ENCODE peak calls at places on chromosomes 4 and X, in six cellular contexts. One of them, this sample, is unnamed.

GRCh38 chr4:8181119-8181518 is 18.0 kb upstream of the SH3TC1 start:
- DNase-seq in HL-60: no peak
- DNase-seq in HepG2: no peak
- DNase-seq in SK-N-SH: no peak
- DNase-seq in GM12878: no peak
- DNase-seq in H1: no peak
- DNase-seq in this sample: no peak

GRCh38 chr4:75542824-75543223 is 13.0 kb upstream of the ODAPH start:
- DNase-seq in HL-60: no peak
- DNase-seq in HepG2: no peak
- DNase-seq in SK-N-SH: no peak
- DNase-seq in GM12878: no peak
- DNase-seq in H1: no peak
- DNase-seq in this sample: no peak

GRCh38 chr4:39963656-39964055 is 14.1 kb downstream of the PDS5A start:
- DNase-seq in HL-60: no peak
- DNase-seq in HepG2: no peak
- DNase-seq in SK-N-SH: no peak
- DNase-seq in GM12878: no peak
- DNase-seq in H1: no peak
- DNase-seq in this sample: no peak

GRCh38 chrX:39693298-39693697 is 404.5 kb downstream of the BCOR start:
- DNase-seq in HL-60: no peak
- DNase-seq in HepG2: no peak
- DNase-seq in SK-N-SH: peak; percentile 37
- DNase-seq in GM12878: no peak
- DNase-seq in H1: no peak
- DNase-seq in this sample: peak; percentile 87

GRCh38 chr4:80201326-80202151 is 4.2 kb downstream of the PRDM8 start:
- DNase-seq in HL-60: peak; percentile 79
- DNase-seq in HepG2: no peak
- DNase-seq in SK-N-SH: no peak
- DNase-seq in GM12878: no peak
- DNase-seq in H1: peak; percentile 54
- DNase-seq in this sample: no peak

GRCh38 chrX:100648601-100649417 is 4.8 kb downstream of the SRPX2 start:
- DNase-seq in HL-60: no peak
- DNase-seq in HepG2: peak; percentile 60
- DNase-seq in SK-N-SH: no peak
- DNase-seq in GM12878: no peak
- DNase-seq in H1: no peak
- DNase-seq in this sample: no peak

GRCh38 chr4:77994194-77994721 is 62.9 kb upstream of the FRAS1 start:
- DNase-seq in HL-60: no peak
- DNase-seq in HepG2: peak; percentile 84
- DNase-seq in SK-N-SH: peak; percentile 57
- DNase-seq in GM12878: no peak
- DNase-seq in H1: peak; percentile 57
- DNase-seq in this sample: peak; percentile 7

GRCh38 chr4:83679692-83680091 is 143.8 kb downstream of the GPAT3 start:
- DNase-seq in HL-60: no peak
- DNase-seq in HepG2: no peak
- DNase-seq in SK-N-SH: no peak
- DNase-seq in GM12878: no peak
- DNase-seq in H1: no peak
- DNase-seq in this sample: no peak

GRCh38 chr4:185879666-185880312 is 67.8 kb upstream of the SORBS2 start:
- DNase-seq in HL-60: no peak
- DNase-seq in HepG2: no peak
- DNase-seq in SK-N-SH: no peak
- DNase-seq in GM12878: no peak
- DNase-seq in H1: no peak
- DNase-seq in this sample: no peak

GRCh38 chrX:78548012-78548411 is 111.1 kb downstream of the RTL3 start:
- DNase-seq in HL-60: no peak
- DNase-seq in HepG2: no peak
- DNase-seq in SK-N-SH: no peak
- DNase-seq in GM12878: no peak
- DNase-seq in H1: no peak
- DNase-seq in this sample: no peak

GRCh38 chr4:85209161-85209560 is 242.7 kb upstream of the WDFY3 start:
- DNase-seq in HL-60: no peak
- DNase-seq in HepG2: no peak
- DNase-seq in SK-N-SH: no peak
- DNase-seq in GM12878: no peak
- DNase-seq in H1: no peak
- DNase-seq in this sample: no peak

GRCh38 chr4:158667651-158668198 is 4.0 kb downstream of the C4orf46 start:
- DNase-seq in HL-60: peak; percentile 39
- DNase-seq in HepG2: peak; percentile 49
- DNase-seq in SK-N-SH: peak; percentile 74
- DNase-seq in GM12878: no peak
- DNase-seq in H1: no peak
- DNase-seq in this sample: peak; percentile 45

GRCh38 chr4:69576251-69576877 is 63.1 kb downstream of the UGT2A2 start:
- DNase-seq in HL-60: no peak
- DNase-seq in HepG2: no peak
- DNase-seq in SK-N-SH: no peak
- DNase-seq in GM12878: no peak
- DNase-seq in H1: no peak
- DNase-seq in this sample: no peak

GRCh38 chr4:40976343-40976742 is 226.6 kb downstream of the NSUN7 start:
- DNase-seq in HL-60: no peak
- DNase-seq in HepG2: peak; percentile 57
- DNase-seq in SK-N-SH: peak; percentile 55
- DNase-seq in GM12878: no peak
- DNase-seq in H1: no peak
- DNase-seq in this sample: peak; percentile 32

GRCh38 chr4:141309864-141310263 is 89.2 kb downstream of the ZNF330 start:
- DNase-seq in HL-60: no peak
- DNase-seq in HepG2: no peak
- DNase-seq in SK-N-SH: no peak
- DNase-seq in GM12878: peak; percentile 35
- DNase-seq in H1: no peak
- DNase-seq in this sample: no peak

GRCh38 chr4:140281828-140282227 is 91.6 kb upstream of the SCOC start:
- DNase-seq in HL-60: no peak
- DNase-seq in HepG2: no peak
- DNase-seq in SK-N-SH: no peak
- DNase-seq in GM12878: no peak
- DNase-seq in H1: no peak
- DNase-seq in this sample: no peak

GRCh38 chrX:134936542-134936941 is 54.2 kb upstream of the SMIM10 start:
- DNase-seq in HL-60: no peak
- DNase-seq in HepG2: peak; percentile 58
- DNase-seq in SK-N-SH: no peak
- DNase-seq in GM12878: no peak
- DNase-seq in H1: no peak
- DNase-seq in this sample: no peak

GRCh38 chr4:128322311-128322710 is 34.7 kb upstream of the PGRMC2 start:
- DNase-seq in HL-60: no peak
- DNase-seq in HepG2: peak; percentile 45
- DNase-seq in SK-N-SH: no peak
- DNase-seq in GM12878: no peak
- DNase-seq in H1: no peak
- DNase-seq in this sample: no peak

GRCh38 chr4:2338754-2339457 is 77.0 kb upstream of the MXD4 start:
- DNase-seq in HL-60: no peak
- DNase-seq in HepG2: no peak
- DNase-seq in SK-N-SH: no peak
- DNase-seq in GM12878: no peak
- DNase-seq in H1: no peak
- DNase-seq in this sample: no peak

GRCh38 chr4:183757105-183757504 is 98.0 kb downstream of the TRAPPC11 start:
- DNase-seq in HL-60: no peak
- DNase-seq in HepG2: no peak
- DNase-seq in SK-N-SH: no peak
- DNase-seq in GM12878: no peak
- DNase-seq in H1: no peak
- DNase-seq in this sample: no peak

DNA sequence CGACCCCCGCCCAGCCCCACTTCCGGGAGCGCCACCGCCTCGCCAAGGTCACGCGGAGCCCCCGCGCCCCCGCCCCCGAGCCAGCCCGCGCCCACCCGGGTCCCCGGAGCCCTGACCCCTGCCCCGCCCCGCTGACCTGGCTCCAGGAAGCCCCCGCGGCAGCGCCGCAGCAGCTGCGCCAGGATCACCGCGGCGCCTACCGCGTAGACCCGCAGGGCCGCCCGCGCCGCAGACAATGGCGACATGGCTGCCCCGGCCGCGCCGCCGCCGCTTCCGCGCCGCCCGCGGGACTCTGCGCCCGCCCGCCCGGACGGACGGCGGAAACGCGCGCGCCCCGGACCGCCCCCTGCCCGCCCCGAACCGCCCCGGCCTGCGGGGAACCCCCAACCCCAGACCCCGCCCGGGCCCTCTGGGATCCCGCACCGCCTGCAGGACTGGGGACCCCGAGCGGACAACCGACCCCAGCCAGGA is at the start of the genes DHRSX and ZBED1:
- DNase-seq in HL-60: peak; percentile 15
- DNase-seq in HepG2: no peak
- DNase-seq in SK-N-SH: peak; percentile 90
- DNase-seq in GM12878: no peak
- DNase-seq in H1: peak; percentile 67
- DNase-seq in this sample: peak; percentile 57
- TF ChIP-seq GABPA in HL-60: no peak
- TF ChIP-seq GABPA in HepG2: no peak
- TF ChIP-seq GABPA in SK-N-SH: no peak
- TF ChIP-seq GABPA in GM12878: no peak
- TF ChIP-seq GABPA in H1: no peak
- TF ChIP-seq GABPA in this sample: peak; percentile 56

GRCh38 chrX:71604141-71604540 is 14.2 kb downstream of the CXCR3 start:
- DNase-seq in HL-60: no peak
- DNase-seq in HepG2: no peak
- DNase-seq in SK-N-SH: no peak
- DNase-seq in GM12878: no peak
- DNase-seq in H1: no peak
- DNase-seq in this sample: no peak
- TF ChIP-seq GABPA in HL-60: no peak
- TF ChIP-seq GABPA in HepG2: no peak
- TF ChIP-seq GABPA in SK-N-SH: no peak
- TF ChIP-seq GABPA in GM12878: no peak
- TF ChIP-seq GABPA in H1: no peak
- TF ChIP-seq GABPA in this sample: no peak

DNA sequence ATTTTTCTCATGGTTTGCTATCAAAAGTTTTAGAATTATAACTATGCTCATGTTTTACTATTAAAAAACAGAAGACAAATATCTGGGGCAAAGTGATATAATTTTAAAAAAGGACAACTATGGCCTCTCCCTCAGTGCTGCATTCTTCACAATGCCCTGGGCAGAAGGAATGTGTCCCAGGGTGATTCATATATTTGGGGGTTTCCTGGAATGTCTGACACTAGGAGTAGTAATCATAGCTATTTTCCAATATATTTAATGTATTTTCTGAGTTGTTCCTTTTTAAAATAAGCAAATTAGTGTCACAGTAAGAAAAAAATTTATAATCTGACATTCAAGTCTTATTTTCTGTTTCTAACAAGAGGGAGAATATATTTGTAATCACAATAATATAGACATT is 281.7 kb downstream of the UNC5C start:
- DNase-seq in HL-60: no peak
- DNase-seq in HepG2: no peak
- DNase-seq in SK-N-SH: no peak
- DNase-seq in GM12878: no peak
- DNase-seq in H1: no peak
- DNase-seq in this sample: no peak
- TF ChIP-seq GABPA in HL-60: no peak
- TF ChIP-seq GABPA in HepG2: no peak
- TF ChIP-seq GABPA in SK-N-SH: no peak
- TF ChIP-seq GABPA in GM12878: no peak
- TF ChIP-seq GABPA in H1: no peak
- TF ChIP-seq GABPA in this sample: no peak

GRCh38 chr4:5852806-5853205 is 40.1 kb downstream of the CRMP1 start:
- DNase-seq in HL-60: no peak
- DNase-seq in HepG2: no peak
- DNase-seq in SK-N-SH: no peak
- DNase-seq in GM12878: no peak
- DNase-seq in H1: no peak
- DNase-seq in this sample: no peak

GRCh38 chr4:5851637-5852036 is 41.2 kb downstream of the CRMP1 start:
- DNase-seq in HL-60: no peak
- DNase-seq in HepG2: no peak
- DNase-seq in SK-N-SH: no peak
- DNase-seq in GM12878: no peak
- DNase-seq in H1: no peak
- DNase-seq in this sample: no peak

GRCh38 chr4:5858020-5858769 is 34.7 kb downstream of the CRMP1 start:
- DNase-seq in HL-60: no peak
- DNase-seq in HepG2: no peak
- DNase-seq in SK-N-SH: no peak
- DNase-seq in GM12878: no peak
- DNase-seq in H1: no peak
- DNase-seq in this sample: no peak

DNA sequence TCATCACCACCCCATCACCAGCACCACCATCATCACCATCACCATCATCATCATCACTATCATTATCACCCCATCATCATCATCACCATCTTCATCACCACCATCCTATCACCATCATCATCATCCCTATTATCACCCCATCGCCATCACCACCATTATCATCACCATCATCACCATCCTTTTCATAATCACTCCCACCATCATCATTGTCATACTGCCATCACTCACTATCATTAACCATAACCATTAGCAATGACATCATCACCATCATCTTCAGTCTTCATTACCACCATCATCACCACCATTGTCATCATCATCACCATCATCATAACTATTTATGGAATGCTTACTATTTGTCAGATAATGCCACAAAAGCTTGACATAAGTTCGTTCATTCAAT is 35.7 kb downstream of the CRMP1 start:
- DNase-seq in HL-60: no peak
- DNase-seq in HepG2: no peak
- DNase-seq in SK-N-SH: no peak
- DNase-seq in GM12878: no peak
- DNase-seq in H1: no peak
- DNase-seq in this sample: no peak
- TF ChIP-seq GABPA in HL-60: no peak
- TF ChIP-seq GABPA in HepG2: no peak
- TF ChIP-seq GABPA in SK-N-SH: no peak
- TF ChIP-seq GABPA in GM12878: no peak
- TF ChIP-seq GABPA in H1: no peak
- TF ChIP-seq GABPA in this sample: no peak

GRCh38 chrX:17860811-17861495 is at the start of gene RAI2:
- DNase-seq in HL-60: no peak
- DNase-seq in HepG2: no peak
- DNase-seq in SK-N-SH: peak; percentile 75
- DNase-seq in GM12878: no peak
- DNase-seq in H1: peak; percentile 51
- DNase-seq in this sample: peak; percentile 8
- TF ChIP-seq GABPA in HL-60: no peak
- TF ChIP-seq GABPA in HepG2: no peak
- TF ChIP-seq GABPA in SK-N-SH: no peak
- TF ChIP-seq GABPA in GM12878: no peak
- TF ChIP-seq GABPA in H1: no peak
- TF ChIP-seq GABPA in this sample: no peak